ENCODE peak calls at places on chromosomes 5 and 9, in eight cellular contexts. N is activated naive CD8-positive, alpha-beta T cell treated with anti-CD3 and anti-CD28 coated beads for 36 hours; X is GM23248; M is NCI-H1694; P is T-helper 2 cell; F is effector memory CD8-positive, alpha-beta T cell; L is AG08395; Q is NCI-H82. K is an unnamed sample.

GRCh38 chr5:151072234-151073025 is 8.4 kb downstream of the TNIP1 start:
- DNase-seq in Q (no peak), N (no peak), L (peak), P (no peak), F (no peak), X (peak), M (no peak), K (no peak)

GRCh38 chr5:76944638-76945037 is 8.2 kb upstream of the CRHBP start:
- DNase-seq in X (no peak), P (no peak), Q (no peak), M (no peak), L (no peak), N (no peak), F (no peak), K (no peak)

GRCh38 chr5:16934123-16934522 is 2.0 kb downstream of the MYO10 start:
- DNase-seq in P (no peak), X (peak), L (peak), F (no peak), Q (peak), N (peak), M (peak), K (no peak)

GRCh38 chr9:120319452-120319851 is 260.5 kb downstream of the CDK5RAP2 start:
- DNase-seq in N (no peak), Q (no peak), M (no peak), P (no peak), L (no peak), F (no peak), X (no peak), K (no peak)

GRCh38 chr9:98819231-98819630 is 11.8 kb downstream of the GALNT12 start:
- DNase-seq in F (no peak), N (no peak), X (no peak), Q (no peak), P (no peak), M (no peak), L (no peak), K (no peak)

GRCh38 chr9:5820425-5820824 is 12.5 kb downstream of the ERMP1 start:
- DNase-seq in P (no peak), Q (no peak), L (no peak), F (no peak), M (no peak), X (no peak), N (no peak), K (no peak)

GRCh38 chr9:100869321-100869720 is 159.2 kb upstream of the PLPPR1 start:
- DNase-seq in M (no peak), Q (no peak), L (no peak), P (no peak), N (no peak), X (no peak), F (no peak), K (no peak)

GRCh38 chr9:10614201-10614870 is 1.5 kb upstream of the PTPRD start:
- DNase-seq in X (no peak), P (no peak), M (no peak), N (no peak), F (no peak), L (no peak), Q (no peak), K (no peak)

GRCh38 chr9:106733828-106734227 is 129.1 kb upstream of the ZNF462 start:
- DNase-seq in P (no peak), M (no peak), F (no peak), L (no peak), X (no peak), N (no peak), Q (no peak), K (no peak)

GRCh38 chr5:41869150-41869738 is 981 bp downstream of the OXCT1 start:
- DNase-seq in Q (peak), M (no peak), L (peak), F (no peak), N (peak), X (peak), P (no peak), K (peak)

GRCh38 chr5:169970911-169971436 is 9.3 kb downstream of the INSYN2B start:
- DNase-seq in Q (no peak), F (no peak), N (no peak), X (peak), M (no peak), L (peak), P (no peak), K (no peak)

GRCh38 chr5:146878471-146879172 is at the start of gene PPP2R2B:
- DNase-seq in N (peak), P (no peak), L (no peak), Q (peak), F (peak), X (peak), M (peak), K (peak)

GRCh38 chr5:160656961-160657570 is 194.9 kb downstream of the ATP10B start:
- DNase-seq in N (no peak), F (no peak), Q (no peak), M (no peak), P (no peak), X (no peak), L (no peak), K (no peak)

GRCh38 chr9:108855888-108856287 is at the start of gene ACTL7B:
- DNase-seq in F (no peak), M (no peak), N (no peak), L (no peak), Q (no peak), P (no peak), X (no peak), K (no peak)

GRCh38 chr5:55402199-55402598 is 94.4 kb downstream of the MTREX start:
- DNase-seq in X (no peak), P (no peak), F (no peak), L (no peak), N (no peak), M (no peak), Q (peak), K (no peak)

K was measured in cerebellar cortex.